ENCODE peak calls at places on chromosome 10, in six cellular contexts. I, B, Z, X, F and G are unnamed samples.

GRCh38 chr10:6171891-6172354 is 30.8 kb upstream of the PFKFB3 start:
- DNase-seq in I (peak; percentile 98), B (peak; percentile 94), Z (peak; percentile 96), X (no peak), F (no peak), G (no peak)

GRCh38 chr10:13960603-13961002 is 370.1 kb downstream of the FRMD4A start:
- DNase-seq in I (peak; percentile 26), B (no peak), Z (no peak), X (no peak), F (no peak), G (no peak)

GRCh38 chr10:119197921-119198320 is 9.4 kb upstream of the GRK5 start:
- DNase-seq in I (peak; percentile 86), B (peak; percentile 67), Z (peak; percentile 90), X (no peak), F (no peak), G (no peak)

GRCh38 chr10:95881316-95881715 is 26.5 kb upstream of the CC2D2B start:
- DNase-seq in I (no peak), B (peak; percentile 43), Z (no peak), X (no peak), F (no peak), G (no peak)

GRCh38 chr10:91238191-91238590 is 17.7 kb downstream of the PCGF5 start:
- DNase-seq in I (no peak), B (no peak), Z (no peak), X (no peak), F (no peak), G (no peak)

GRCh38 chr10:30422981-30423654 is 10.9 kb upstream of the MAP3K8 start:
- DNase-seq in I (peak; percentile 72), B (peak; percentile 84), Z (peak; percentile 86), X (peak; percentile 25), F (peak; percentile 89), G (peak; percentile 92)

GRCh38 chr10:44975487-44976331 is 2.9 kb downstream of the DEPP1 start:
- DNase-seq in I (peak; percentile 52), B (peak; percentile 46), Z (peak; percentile 76), X (no peak), F (no peak), G (peak; percentile 85)

GRCh38 chr10:93701903-93702277 is 502 bp downstream of the FRA10AC1 start:
- DNase-seq in I (peak; percentile 72), B (peak; percentile 54), Z (peak; percentile 55), X (no peak), F (no peak), G (no peak)

GRCh38 chr10:390449-391100 is 255.3 kb downstream of the ZMYND11 start:
- DNase-seq in I (no peak), B (no peak), Z (no peak), X (no peak), F (no peak), G (no peak)

GRCh38 chr10:72176701-72177100 is 39.1 kb upstream of the ANAPC16 start:
- DNase-seq in I (no peak), B (no peak), Z (no peak), X (no peak), F (no peak), G (no peak)

GRCh38 chr10:79003183-79004100 is 65.3 kb upstream of the ZMIZ1 start:
- DNase-seq in I (no peak), B (no peak), Z (no peak), X (no peak), F (no peak), G (no peak)

GRCh38 chr10:93180402-93181040 is 106.8 kb downstream of the CYP26A1 start:
- DNase-seq in I (peak; percentile 59), B (peak; percentile 49), Z (peak; percentile 7), X (no peak), F (no peak), G (no peak)

GRCh38 chr10:14389981-14390590 is 59.4 kb upstream of the FRMD4A start:
- DNase-seq in I (no peak), B (no peak), Z (no peak), X (no peak), F (no peak), G (no peak)

GRCh38 chr10:133114251-133114650 is 26.5 kb downstream of the ADGRA1 start:
- DNase-seq in I (no peak), B (no peak), Z (no peak), X (no peak), F (no peak), G (no peak)

GRCh38 chr10:37442882-37443281 is 317.5 kb downstream of the ANKRD30A start:
- DNase-seq in I (no peak), B (no peak), Z (no peak), X (no peak), F (no peak), G (no peak)

GRCh38 chr10:101032637-101033201 is 1.7 kb downstream of the SFXN3 start:
- DNase-seq in I (peak; percentile 94), B (peak; percentile 89), Z (peak; percentile 91), X (no peak), F (peak; percentile 53), G (peak; percentile 61)

GRCh38 chr10:118835682-118836326 is 81.0 kb upstream of the CACUL1 start:
- DNase-seq in I (no peak), B (no peak), Z (no peak), X (no peak), F (peak; percentile 35), G (peak; percentile 90)

GRCh38 chr10:43360086-43360485 is 11.3 kb upstream of the FXYD4 start:
- DNase-seq in I (peak; percentile 27), B (no peak), Z (peak; percentile 10), X (no peak), F (no peak), G (no peak)

GRCh38 chr10:22833353-22833752 is 94.5 kb upstream of the ARMC3 start:
- DNase-seq in I (no peak), B (no peak), Z (no peak), X (no peak), F (no peak), G (no peak)

GRCh38 chr10:72162978-72163377 is 52.8 kb upstream of the ANAPC16 start:
- DNase-seq in I (peak; percentile 81), B (peak; percentile 51), Z (peak; percentile 74), X (no peak), F (no peak), G (no peak)

GRCh38 chr10:73163096-73163495 is 4.7 kb downstream of the ECD start:
- DNase-seq in I (peak; percentile 83), B (no peak), Z (peak; percentile 6), X (no peak), F (no peak), G (no peak)

GRCh38 chr10:2619472-2619871 is 447.9 kb upstream of the PFKP start:
- DNase-seq in I (peak; percentile 0), B (no peak), Z (no peak), X (no peak), F (peak; percentile 17), G (no peak)

GRCh38 chr10:120586471-120586872 is 129.4 kb downstream of the PLPP4 start:
- DNase-seq in I (peak; percentile 72), B (no peak), Z (no peak), X (no peak), F (no peak), G (no peak)

GRCh38 chr10:27741173-27742091 is 4.2 kb downstream of the MKX start:
- DNase-seq in I (no peak), B (no peak), Z (no peak), X (no peak), F (no peak), G (no peak)
- H3K4me3 ChIP-seq in I (peak overlapping the region; percentile 77), B (peak overlapping the region; percentile 39), Z (no peak overlapping the region), X (peak overlapping the region; percentile 62), F (peak overlapping the region; percentile 64), G (no peak overlapping the region)

DNA sequence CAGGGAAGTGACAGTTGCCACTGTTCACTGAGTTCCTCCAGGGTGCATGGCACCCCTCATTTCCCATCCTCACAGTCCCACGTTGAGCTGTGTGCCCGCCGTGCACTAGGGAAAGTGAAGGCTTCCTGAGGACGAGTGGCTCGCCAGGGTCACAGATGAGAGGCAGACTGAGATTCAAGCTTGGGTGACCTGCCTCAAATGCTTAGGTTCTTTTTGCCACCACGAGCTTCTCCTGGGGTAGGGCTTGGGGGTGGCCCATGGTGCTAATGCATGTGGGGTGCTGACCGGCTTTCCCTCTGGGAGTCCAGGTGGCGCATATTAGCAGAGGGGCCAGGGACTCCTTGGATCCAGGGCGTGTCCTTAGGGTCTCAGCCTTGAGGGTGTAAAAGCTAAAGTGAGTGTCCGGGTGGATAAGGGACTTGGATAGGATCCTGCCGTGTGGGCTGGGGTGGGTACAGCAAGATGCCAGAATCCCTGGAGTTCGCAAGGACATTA is 1.9 kb downstream of the CALHM2 start:
- DNase-seq in I (no peak), B (no peak), Z (no peak), X (no peak), F (no peak), G (no peak)
- H3K4me2 ChIP-seq in I (peak overlapping the region; percentile 91), B (peak overlapping the region; percentile 70), Z (no peak overlapping the region), X (no peak overlapping the region), F (peak overlapping the region; percentile 68), G (peak overlapping the region; percentile 91)

DNA sequence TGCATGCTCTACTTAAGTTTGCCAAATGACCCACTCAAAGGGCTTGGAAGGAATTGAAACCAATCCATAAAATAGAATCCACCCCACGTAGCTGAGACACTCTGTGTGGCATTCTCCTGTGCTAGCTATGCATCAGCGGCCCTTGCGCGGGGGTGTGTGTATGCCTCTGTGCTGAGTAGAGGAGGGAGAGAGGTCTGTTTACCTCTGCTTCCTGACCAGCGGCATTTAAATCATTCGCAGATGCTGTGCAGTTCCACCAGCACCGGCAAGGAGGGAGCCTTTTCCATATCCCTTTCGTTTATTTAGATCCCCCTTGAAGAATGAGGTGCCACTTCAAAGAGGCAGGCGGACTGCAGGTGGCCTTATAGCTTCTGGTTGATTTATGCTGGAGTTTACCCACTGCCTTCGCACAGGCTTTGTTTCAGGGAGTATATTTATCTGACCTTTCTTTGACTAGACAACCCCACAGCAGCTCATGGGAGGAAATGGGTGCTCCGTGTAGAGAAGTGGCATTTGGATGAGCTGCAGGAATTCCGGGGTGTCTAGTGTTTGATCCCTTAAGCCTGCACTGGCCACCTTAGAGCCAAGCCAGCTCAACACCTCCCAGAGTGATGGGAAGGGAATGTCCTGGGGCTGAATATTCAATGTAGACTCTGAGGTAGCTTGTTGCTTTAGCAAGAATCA is 11.4 kb downstream of the C10orf53 start:
- DNase-seq in I (peak; percentile 57), B (no peak), Z (peak; percentile 25), X (no peak), F (no peak), G (no peak)
- H3K4me3 ChIP-seq in I (no peak overlapping the region), B (no peak overlapping the region), Z (no peak overlapping the region), X (no peak overlapping the region), F (no peak overlapping the region), G (no peak overlapping the region)

GRCh38 chr10:98076086-98076485 is 45.7 kb upstream of the CRTAC1 start:
- DNase-seq in I (no peak), B (no peak), Z (no peak), X (no peak), F (no peak), G (no peak)

GRCh38 chr10:98080474-98080873 is 50.1 kb upstream of the CRTAC1 start:
- DNase-seq in I (no peak), B (no peak), Z (no peak), X (no peak), F (no peak), G (no peak)

GRCh38 chr10:98074315-98074911 is 44.0 kb upstream of the CRTAC1 start:
- DNase-seq in I (peak; percentile 31), B (peak; percentile 17), Z (peak; percentile 21), X (no peak), F (no peak), G (no peak)

GRCh38 chr10:98077223-98077622 is 46.8 kb upstream of the CRTAC1 start:
- DNase-seq in I (no peak), B (no peak), Z (no peak), X (no peak), F (no peak), G (no peak)

DNA sequence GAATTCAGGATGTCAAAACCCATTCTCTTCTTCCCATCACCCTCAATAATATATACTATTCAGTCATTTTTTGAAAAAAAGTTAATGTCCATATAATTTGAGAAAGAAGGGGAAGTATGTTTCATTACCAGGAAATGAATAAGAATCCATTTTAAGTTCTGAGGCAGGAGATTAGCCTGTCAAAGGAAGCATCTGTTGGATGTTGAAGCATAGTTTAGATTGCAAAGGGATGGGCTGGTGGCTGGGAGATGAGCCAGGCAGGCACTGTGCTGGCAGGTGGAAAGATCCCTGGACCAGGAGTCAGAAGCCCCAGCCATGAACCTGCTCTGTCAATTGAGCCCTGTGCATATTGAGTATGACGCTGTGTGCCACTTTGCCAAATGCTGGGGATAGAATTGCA is 48.4 kb upstream of the CRTAC1 start:
- DNase-seq in I (no peak), B (no peak), Z (no peak), X (no peak), F (no peak), G (no peak)
- H3K4me2 ChIP-seq in I (no peak overlapping the region), B (no peak overlapping the region), Z (no peak overlapping the region), X (no peak overlapping the region), F (no peak overlapping the region), G (no peak overlapping the region)